ENCODE peak calls at places on chromosomes 16 and 17, in seven cellular contexts. S, L, I, W, M, Q and U are unnamed samples.

GRCh38 chr17:34178047-34178446 is 77.0 kb upstream of the CCL2 start:
- DNase-seq in I (no peak), M (peak; percentile 20), W (no peak), L (no peak), S (no peak), Q (peak; percentile 18), U (no peak)

GRCh38 chr16:11253009-11253994 is 2.7 kb downstream of the SOCS1 start:
- DNase-seq in I (no peak), W (no peak), Q (peak; percentile 47), L (no peak), M (peak; percentile 68), S (no peak), U (no peak)

GRCh38 chr16:89860747-89861304 is 12.6 kb upstream of the TCF25 start:
- DNase-seq in S (peak; percentile 91), I (peak; percentile 18), Q (peak; percentile 56), M (peak; percentile 10), L (peak; percentile 94), W (peak; percentile 80), U (peak; percentile 95)

GRCh38 chr17:63364387-63364786 is 81.7 kb downstream of the CYB561 start:
- DNase-seq in W (no peak), Q (no peak), M (peak; percentile 65), I (no peak), S (no peak), L (no peak), U (no peak)

GRCh38 chr16:14146445-14146844 is 75.3 kb downstream of the MRTFB start:
- DNase-seq in M (no peak), Q (no peak), L (no peak), S (no peak), I (no peak), W (no peak), U (peak; percentile 6)

GRCh38 chr17:30950669-30951399 is 20.0 kb upstream of the RNF135 start:
- DNase-seq in Q (peak; percentile 85), L (peak; percentile 70), M (peak; percentile 65), S (no peak), I (no peak), W (no peak), U (no peak)

GRCh38 chr17:37358098-37358829 is 17.5 kb upstream of the C17orf78 start:
- DNase-seq in Q (peak; percentile 66), L (peak; percentile 65), W (peak; percentile 79), S (peak; percentile 82), I (peak; percentile 52), M (peak; percentile 70), U (peak; percentile 63)

GRCh38 chr16:30621765-30622164 is 11.6 kb upstream of the ZNF689 start:
- DNase-seq in Q (peak; percentile 41), S (no peak), L (no peak), W (no peak), M (peak; percentile 54), I (no peak), U (no peak)

GRCh38 chr17:41962768-41963434 is 3.7 kb upstream of the CNP start:
- DNase-seq in M (peak; percentile 40), W (peak; percentile 89), Q (peak; percentile 65), I (peak; percentile 73), S (peak; percentile 91), L (peak; percentile 86), U (peak; percentile 83)

GRCh38 chr16:67207857-67208524 is 9.1 kb downstream of the ELMO3 start:
- DNase-seq in M (peak; percentile 40), Q (peak; percentile 71), L (no peak), S (peak; percentile 53), I (no peak), W (no peak), U (no peak)

GRCh38 chr16:84228321-84228838 is 11.4 kb downstream of the KCNG4 start:
- DNase-seq in W (peak; percentile 31), S (peak; percentile 93), L (no peak), I (no peak), Q (peak; percentile 95), M (peak; percentile 89), U (no peak)

GRCh38 chr16:20803192-20803560 is 3.1 kb downstream of the ERI2 start:
- DNase-seq in L (no peak), Q (peak; percentile 44), S (no peak), W (no peak), M (no peak), I (no peak), U (no peak)

GRCh38 chr17:70080541-70081347 is 5.7 kb downstream of the KCNJ16 start:
- DNase-seq in Q (no peak), I (no peak), W (no peak), L (no peak), M (peak; percentile 86), S (no peak), U (no peak)

GRCh38 chr16:9836118-9836736 is 346.0 kb downstream of the GRIN2A start:
- DNase-seq in W (peak; percentile 75), I (no peak), S (no peak), Q (peak; percentile 36), M (peak; percentile 33), L (peak; percentile 6), U (no peak)

GRCh38 chr17:72366626-72367025 is 245.8 kb downstream of the SOX9 start:
- DNase-seq in S (no peak), M (no peak), W (no peak), L (no peak), I (no peak), Q (no peak), U (no peak)

GRCh38 chr17:45844695-45845375 is at the start of gene SPPL2C:
- DNase-seq in S (no peak), I (no peak), Q (no peak), W (no peak), L (no peak), M (no peak), U (no peak)

GRCh38 chr17:34598161-34598776 is 18.9 kb downstream of the TMEM132E start:
- DNase-seq in I (peak; percentile 43), W (peak; percentile 45), Q (no peak), L (no peak), M (no peak), S (no peak), U (no peak)

GRCh38 chr17:81493198-81494038 is 19.2 kb downstream of the ACTG1 start:
- DNase-seq in Q (no peak), L (no peak), S (no peak), M (no peak), W (no peak), I (no peak), U (no peak)

GRCh38 chr17:67239597-67239996 is 5.4 kb downstream of the HELZ start:
- DNase-seq in S (no peak), Q (peak; percentile 51), M (peak; percentile 74), L (no peak), W (no peak), I (no peak), U (no peak)

GRCh38 chr17:27456681-27457404 is 595 bp downstream of the KSR1 start:
- DNase-seq in M (no peak), I (peak; percentile 46), W (peak; percentile 69), L (no peak), Q (no peak), S (no peak), U (peak; percentile 41)

GRCh38 chr16:31113420-31114124 is 3.9 kb upstream of the KAT8 start:
- DNase-seq in S (no peak), W (no peak), L (no peak), I (no peak), M (no peak), Q (peak; percentile 24), U (no peak)

GRCh38 chr17:34299918-34300600 is 14.5 kb downstream of the CCL11 start:
- DNase-seq in Q (peak; percentile 80), M (peak; percentile 89), S (no peak), I (no peak), L (no peak), W (no peak), U (no peak)

GRCh38 chr17:5241861-5242671 is 7.4 kb upstream of the SCIMP start:
- DNase-seq in Q (no peak), S (no peak), L (no peak), W (no peak), I (no peak), M (no peak), U (peak; percentile 64)